ENCODE peak calls at places on chromosomes 3 and 15, in six cellular contexts. X is HepG2, Q is K562, R is GM12892, S is H1, K is GM12878. L is an unnamed sample.

GRCh38 chr15:86591994-86592746 is 512.5 kb downstream of the AGBL1 start:
- DNase-seq in K (no peak), X (no peak), Q (no peak), S (no peak), R (no peak), L (no peak)

GRCh38 chr15:85702321-85703230 is 92.1 kb downstream of the KLHL25 start:
- DNase-seq in Q (no peak), X (no peak), R (no peak), K (no peak), S (no peak), L (no peak)

GRCh38 chr3:140022061-140022781 is 87.2 kb downstream of the CLSTN2 start:
- DNase-seq in S (no peak), R (no peak), Q (no peak), K (no peak), X (no peak), L (no peak)

GRCh38 chr15:74784426-74784825 is 2.5 kb downstream of the CSK start:
- DNase-seq in K (no peak), X (no peak), Q (no peak), S (no peak), R (no peak), L (no peak)

GRCh38 chr3:167780214-167780613 is 44.7 kb downstream of the SERPINI1 start:
- DNase-seq in Q (no peak), S (no peak), X (no peak), R (no peak), K (no peak), L (no peak)

GRCh38 chr3:16998236-16998923 is 113.6 kb downstream of the PLCL2 start:
- DNase-seq in S (no peak), R (no peak), X (no peak), K (no peak), Q (no peak), L (no peak)

GRCh38 chr15:29675791-29676301 is 146.4 kb downstream of the TJP1 start:
- DNase-seq in K (no peak), Q (no peak), R (no peak), S (no peak), X (no peak), L (no peak)

GRCh38 chr15:88954431-88955277 is 41.5 kb upstream of the MFGE8 start:
- DNase-seq in X (no peak), R (no peak), K (no peak), S (no peak), Q (no peak), L (no peak)

GRCh38 chr3:174438501-174439156 is 420.5 kb upstream of the NAALADL2 start:
- DNase-seq in Q (no peak), X (no peak), K (no peak), S (no peak), R (no peak), L (no peak)

GRCh38 chr3:11195721-11196332 is 41.5 kb downstream of the HRH1 start:
- DNase-seq in Q (no peak), S (no peak), X (no peak), K (no peak), R (no peak), L (no peak)

GRCh38 chr3:114081022-114081421 is 24.5 kb downstream of the QTRT2 start:
- DNase-seq in X (no peak), R (no peak), Q (no peak), K (no peak), S (no peak), L (no peak)

GRCh38 chr15:29815000-29815704 is 7.1 kb downstream of the TJP1 start:
- DNase-seq in K (no peak), S (no peak), R (no peak), X (peak), Q (peak), L (no peak)

GRCh38 chr15:75584121-75584520 is 5.0 kb upstream of the PTPN9 start:
- DNase-seq in Q (no peak), K (no peak), R (no peak), X (no peak), S (no peak), L (no peak)

GRCh38 chr3:78801923-78802587 is 965.7 kb downstream of the ROBO1 start:
- DNase-seq in S (no peak), Q (no peak), K (peak), X (no peak), R (no peak), L (no peak)

GRCh38 chr3:108092556-108092955 is 1.7 kb upstream of the CD47 start:
- DNase-seq in X (no peak), K (no peak), R (no peak), S (no peak), Q (no peak), L (no peak)

GRCh38 chr3:102182162-102182561 is 252.7 kb upstream of the ZPLD1 start:
- DNase-seq in Q (peak), X (no peak), S (no peak), K (no peak), R (no peak), L (no peak)

GRCh38 chr3:135929670-135930069 is 35.9 kb upstream of the PPP2R3A start:
- DNase-seq in R (no peak), S (no peak), Q (no peak), K (no peak), X (no peak), L (no peak)

GRCh38 chr3:157088133-157088488 is 71.8 kb downstream of the CCNL1 start:
- DNase-seq in S (no peak), X (no peak), R (no peak), K (no peak), Q (no peak), L (no peak)

GRCh38 chr15:77464129-77464865 is 43.6 kb downstream of the HMG20A start:
- DNase-seq in R (no peak), Q (no peak), X (no peak), K (no peak), S (no peak), L (no peak)

GRCh38 chr3:119530418-119530817 is 29.0 kb downstream of the CD80 start:
- DNase-seq in R (no peak), S (no peak), X (no peak), Q (no peak), K (no peak), L (no peak)

GRCh38 chr3:63998852-63999754 is 24.2 kb downstream of the PSMD6 start:
- DNase-seq in S (no peak), Q (no peak), K (no peak), R (no peak), X (no peak), L (no peak)
- TF ChIP-seq POLR2A in S (no peak), Q (no peak), K (no peak), R (no peak), X (no peak), L (no peak)

GRCh38 chr3:14203521-14204079 is 25.0 kb downstream of the LSM3 start:
- DNase-seq in R (peak), S (no peak), Q (peak), K (no peak), X (peak), L (peak)

GRCh38 chr3:14208977-14209394 is 30.4 kb downstream of the LSM3 start:
- DNase-seq in K (no peak), X (no peak), S (no peak), Q (no peak), R (no peak), L (no peak)

GRCh38 chr3:14204605-14205284 is 26.1 kb downstream of the LSM3 start:
- DNase-seq in S (no peak), X (no peak), R (no peak), K (no peak), Q (peak), L (no peak)

GRCh38 chr3:14208168-14208567 is 29.6 kb downstream of the LSM3 start:
- DNase-seq in S (no peak), X (no peak), R (no peak), Q (no peak), K (no peak), L (no peak)

DNA sequence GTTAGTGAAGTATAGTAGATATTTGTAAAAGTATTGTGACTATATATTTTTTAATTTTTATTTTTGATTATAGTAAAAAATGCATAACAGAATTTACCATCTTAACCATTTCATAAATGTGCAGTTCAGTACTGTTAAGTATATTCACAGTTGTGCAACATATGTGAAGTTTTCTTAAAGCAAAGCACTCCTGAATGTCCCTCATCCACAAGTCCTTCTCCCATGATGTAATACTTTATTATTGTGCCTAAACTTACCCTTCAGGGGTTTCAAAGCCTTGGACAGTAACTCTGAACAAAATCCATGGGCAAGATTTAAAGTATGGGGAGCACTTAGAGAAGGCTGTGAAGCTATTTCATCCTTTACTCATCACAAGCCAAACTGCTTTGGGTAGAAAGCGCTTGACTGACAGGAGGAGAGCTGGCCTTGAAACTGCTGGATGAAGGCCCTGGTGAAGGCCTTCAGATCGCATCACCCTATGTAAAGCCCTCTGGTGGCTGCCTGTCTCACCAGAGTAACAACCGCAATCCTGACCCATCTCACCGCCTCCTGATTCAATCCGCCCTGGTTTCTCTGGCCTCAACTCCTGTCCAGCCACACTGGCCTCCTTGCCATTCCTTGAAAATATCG is 28.0 kb downstream of the LSM3 start:
- DNase-seq in S (no peak), Q (peak), K (no peak), R (no peak), X (peak), L (no peak)
- TF ChIP-seq TAF1 in S (no peak), Q (no peak), K (no peak), R (no peak), X (no peak), L (no peak)

GRCh38 chr3:52705688-52706686 is at the start of the genes GLT8D1 and SPCS1:
- DNase-seq in K (no peak), X (peak), R (peak), S (no peak), Q (peak), L (peak)
- TF ChIP-seq POLR2A in K (peak), X (peak), R (peak), S (peak), Q (peak), L (peak)

GRCh38 chr3:171284308-171285075 is 175.7 kb downstream of the TNIK start:
- DNase-seq in Q (no peak), S (peak), X (no peak), K (peak), R (no peak), L (no peak)
- TF ChIP-seq TAF1 in Q (no peak), S (no peak), X (no peak), K (no peak), R (no peak), L (no peak)

DNA sequence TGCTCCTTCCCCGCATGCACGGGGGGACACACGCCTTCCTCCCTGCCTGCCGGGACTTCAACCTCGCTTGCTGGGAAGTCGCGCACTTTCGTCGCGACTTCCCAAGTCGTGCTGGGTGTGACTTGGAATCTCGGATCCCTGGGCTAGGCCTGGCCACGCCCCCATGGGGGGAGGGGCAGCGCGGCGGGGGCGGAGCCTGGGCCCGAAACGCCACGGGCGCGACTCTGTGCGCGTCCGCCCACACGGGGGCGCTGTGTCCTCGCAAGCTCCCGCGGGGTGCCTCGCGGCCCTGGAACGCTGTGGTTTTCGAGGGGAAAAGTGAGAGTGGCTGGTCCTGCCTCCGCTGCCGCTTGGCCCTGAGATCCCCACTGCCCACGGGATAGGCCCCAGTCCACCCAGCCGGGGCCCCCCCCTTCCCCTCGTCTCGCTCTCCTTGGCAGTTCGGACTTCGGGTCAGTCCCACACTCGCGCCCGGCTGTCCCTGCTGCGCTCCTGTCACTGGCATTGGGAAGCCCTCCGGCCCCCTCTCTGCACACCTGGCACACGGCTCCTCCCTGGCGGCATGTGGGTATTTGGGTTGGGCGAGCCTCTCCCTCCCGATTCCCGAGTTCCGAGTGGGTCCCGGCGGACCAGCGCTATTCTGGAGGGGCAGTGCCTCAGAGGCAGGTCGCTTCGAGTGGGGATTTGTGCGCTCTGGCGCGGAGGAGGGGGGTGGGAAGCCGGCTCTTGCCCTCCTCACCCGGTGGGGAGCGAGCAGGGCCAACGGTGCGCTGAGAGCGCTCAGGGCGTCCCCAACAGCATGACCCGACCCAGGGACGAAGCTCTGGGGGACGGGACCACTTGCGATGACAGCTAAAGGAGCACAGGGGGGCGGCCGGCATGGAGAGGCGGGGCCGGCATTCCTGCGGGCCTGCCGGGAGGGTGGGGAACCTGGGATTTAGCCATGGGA is 23.6 kb downstream of the SEC61A1 start:
- DNase-seq in R (peak), X (no peak), K (no peak), Q (peak), S (peak), L (peak)
- TF ChIP-seq POLR2A in R (no peak), X (no peak), K (no peak), Q (peak), S (peak), L (no peak)